ENCODE peak calls at places on chromosomes 1 and 21, in ten cellular contexts. M, F, Q, W, C, B, G, R, X and K are unnamed samples.

GRCh38 chr1:162371611-162372010 is 5.0 kb downstream of the SPATA46 start:
- DNase-seq in M (no peak), F (no peak), Q (no peak), W (no peak), C (no peak), B (no peak), G (peak; percentile 48), R (no peak), X (no peak), K (no peak)

GRCh38 chr1:942411-942821 is 16.6 kb downstream of the NOC2L start:
- DNase-seq in M (no peak), F (no peak), Q (no peak), W (no peak), C (no peak), B (no peak), G (no peak), R (no peak), X (no peak), K (no peak)

GRCh38 chr1:17196496-17197180 is 8.3 kb upstream of the PADI1 start:
- DNase-seq in M (no peak), F (no peak), Q (no peak), W (no peak), C (no peak), B (no peak), G (no peak), R (no peak), X (no peak), K (no peak)

GRCh38 chr1:98048234-98048633 is 127.4 kb upstream of the DPYD start:
- DNase-seq in M (peak; percentile 75), F (peak; percentile 47), Q (peak; percentile 84), W (peak; percentile 72), C (peak; percentile 75), B (no peak), G (peak; percentile 90), R (peak; percentile 60), X (peak; percentile 82), K (peak; percentile 76)

GRCh38 chr21:45836694-45837670 is 144.6 kb upstream of the COL6A1 start:
- DNase-seq in M (no peak), F (no peak), Q (no peak), W (no peak), C (no peak), B (no peak), G (no peak), R (no peak), X (no peak), K (no peak)

GRCh38 chr1:65964123-65964522 is 171.4 kb downstream of the PDE4B start:
- DNase-seq in M (no peak), F (no peak), Q (no peak), W (no peak), C (no peak), B (no peak), G (no peak), R (no peak), X (no peak), K (no peak)

GRCh38 chr1:215087603-215088002 is 5.1 kb downstream of the KCNK2 start:
- DNase-seq in M (no peak), F (no peak), Q (no peak), W (no peak), C (no peak), B (no peak), G (no peak), R (no peak), X (no peak), K (no peak)

GRCh38 chr1:190540366-190540765 is 62.7 kb upstream of the BRINP3 start:
- DNase-seq in M (no peak), F (no peak), Q (no peak), W (no peak), C (no peak), B (no peak), G (no peak), R (no peak), X (no peak), K (no peak)

GRCh38 chr1:39205102-39205780 is 746 bp downstream of the MACF1 start:
- DNase-seq in M (peak; percentile 66), F (no peak), Q (peak; percentile 46), W (peak; percentile 81), C (peak; percentile 64), B (no peak), G (peak; percentile 88), R (no peak), X (peak; percentile 77), K (peak; percentile 45)

GRCh38 chr1:34060901-34061415 is 104.1 kb downstream of the CSMD2 start:
- DNase-seq in M (no peak), F (no peak), Q (peak; percentile 30), W (no peak), C (no peak), B (no peak), G (no peak), R (no peak), X (peak; percentile 34), K (no peak)

GRCh38 chr1:160455153-160455517 is 54.8 kb downstream of the VANGL2 start:
- DNase-seq in M (no peak), F (no peak), Q (no peak), W (no peak), C (no peak), B (no peak), G (no peak), R (no peak), X (no peak), K (no peak)

GRCh38 chr1:36710008-36710407 is 227.3 kb upstream of the CSF3R start:
- DNase-seq in M (no peak), F (no peak), Q (no peak), W (no peak), C (no peak), B (no peak), G (no peak), R (no peak), X (no peak), K (no peak)

GRCh38 chr21:34844033-34844923 is 175.5 kb downstream of the CLIC6 start:
- DNase-seq in M (no peak), F (no peak), Q (no peak), W (no peak), C (no peak), B (no peak), G (no peak), R (no peak), X (peak; percentile 68), K (peak; percentile 48)

GRCh38 chr1:67741121-67741520 is 56.1 kb downstream of the GADD45A start:
- DNase-seq in M (no peak), F (no peak), Q (no peak), W (no peak), C (no peak), B (no peak), G (no peak), R (no peak), X (no peak), K (no peak)

GRCh38 chr1:45026446-45026845 is 14.4 kb downstream of the UROD start:
- DNase-seq in M (no peak), F (no peak), Q (no peak), W (no peak), C (no peak), B (no peak), G (no peak), R (no peak), X (peak; percentile 12), K (no peak)

GRCh38 chr1:179586107-179586823 is 5.4 kb upstream of the TDRD5 start:
- DNase-seq in M (peak; percentile 35), F (no peak), Q (no peak), W (no peak), C (peak; percentile 26), B (no peak), G (no peak), R (peak; percentile 55), X (peak; percentile 21), K (peak; percentile 79)

GRCh38 chr1:164644774-164645634 is 86.0 kb downstream of the PBX1 start:
- DNase-seq in M (no peak), F (no peak), Q (no peak), W (no peak), C (peak; percentile 62), B (no peak), G (no peak), R (no peak), X (peak; percentile 74), K (no peak)

GRCh38 chr1:37478451-37478871 is 4.1 kb downstream of the ZC3H12A start:
- DNase-seq in M (peak; percentile 35), F (no peak), Q (no peak), W (peak; percentile 75), C (no peak), B (no peak), G (peak; percentile 82), R (no peak), X (peak; percentile 87), K (no peak)